ENCODE peak calls at places on chromosomes 7 and 10, in five cellular contexts. S is spleen, R is kidney epithelial cell, I is mesothelial cell of epicardium, L is nephron progenitor cell. Z is an unnamed sample.

GRCh38 chr10:118798186-118798811 is 43.5 kb upstream of the CACUL1 start:
- DNase-seq in I (no peak), L (no peak), R (peak), S (no peak), Z (no peak)

GRCh38 chr7:99041526-99041925 is 102.4 kb downstream of the SMURF1 start:
- DNase-seq in R (no peak), S (no peak), L (no peak), I (no peak), Z (no peak)

GRCh38 chr7:93145324-93145723 is 2.9 kb downstream of the SAMD9L start:
- DNase-seq in L (no peak), R (no peak), S (no peak), I (no peak), Z (no peak)

GRCh38 chr10:93417886-93418285 is 64.2 kb downstream of the MYOF start:
- DNase-seq in R (no peak), L (no peak), S (no peak), I (no peak), Z (no peak)

GRCh38 chr10:106582291-106582690 is 582.2 kb downstream of the SORCS1 start:
- DNase-seq in S (no peak), R (no peak), L (no peak), I (no peak), Z (no peak)

GRCh38 chr7:150983893-150984368 is 5.8 kb upstream of the KCNH2 start:
- DNase-seq in S (no peak), L (peak), I (no peak), R (peak), Z (no peak)

GRCh38 chr7:141378405-141378804 is 172.8 kb upstream of the AGK start:
- DNase-seq in R (no peak), S (no peak), I (no peak), L (no peak), Z (no peak)

GRCh38 chr10:21517134-21517982 is 8.1 kb downstream of the SKIDA1 start:
- DNase-seq in L (peak), S (no peak), R (no peak), I (no peak), Z (no peak)

GRCh38 chr7:41220275-41220674 is 482.6 kb downstream of the INHBA start:
- DNase-seq in I (no peak), S (no peak), L (no peak), R (no peak), Z (no peak)

GRCh38 chr7:41222704-41223103 is 480.2 kb downstream of the INHBA start:
- DNase-seq in S (no peak), I (no peak), R (no peak), L (no peak), Z (no peak)

GRCh38 chr7:41217306-41217705 is 485.6 kb downstream of the INHBA start:
- DNase-seq in I (no peak), L (no peak), R (no peak), S (no peak), Z (no peak)

GRCh38 chr7:41224063-41224763 is 478.7 kb downstream of the INHBA start:
- DNase-seq in I (no peak), S (no peak), R (no peak), L (no peak), Z (no peak)

DNA sequence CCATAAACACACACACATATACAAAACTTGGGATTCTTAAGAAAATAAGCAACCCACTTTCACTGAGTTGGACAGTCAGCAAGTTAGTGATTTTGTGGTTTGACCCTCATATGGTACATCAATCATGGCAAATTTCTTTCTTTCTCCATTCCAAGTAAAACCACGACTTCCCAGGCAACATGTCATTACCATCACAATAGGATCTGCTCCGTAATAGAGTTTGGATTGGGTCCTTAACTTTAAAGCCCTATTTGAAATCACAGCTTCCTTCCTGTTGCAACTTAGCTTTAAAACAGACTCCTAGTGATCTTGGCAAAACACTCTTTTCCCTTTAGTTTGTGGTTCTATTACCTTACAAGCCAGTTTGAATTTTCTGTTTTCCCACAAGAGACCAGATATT is 483.6 kb downstream of the INHBA start:
- DNase-seq in R (peak), L (no peak), S (no peak), I (no peak), Z (no peak)
- TF ChIP-seq CTCF in R (no peak), L (no peak), S (no peak), I (no peak), Z (no peak)

GRCh38 chr7:27438878-27439589 is 196.4 kb downstream of the EVX1 start:
- DNase-seq in I (no peak), R (no peak), L (no peak), S (no peak), Z (no peak)

GRCh38 chr7:27431465-27431864 is 188.9 kb downstream of the EVX1 start:
- DNase-seq in L (no peak), S (no peak), R (no peak), I (no peak), Z (no peak)

GRCh38 chr7:27435461-27435860 is 192.9 kb downstream of the EVX1 start:
- DNase-seq in S (no peak), L (no peak), R (no peak), I (no peak), Z (no peak)

GRCh38 chr7:27433581-27433980 is 191.0 kb downstream of the EVX1 start:
- DNase-seq in R (no peak), S (no peak), L (no peak), I (no peak), Z (no peak)

DNA sequence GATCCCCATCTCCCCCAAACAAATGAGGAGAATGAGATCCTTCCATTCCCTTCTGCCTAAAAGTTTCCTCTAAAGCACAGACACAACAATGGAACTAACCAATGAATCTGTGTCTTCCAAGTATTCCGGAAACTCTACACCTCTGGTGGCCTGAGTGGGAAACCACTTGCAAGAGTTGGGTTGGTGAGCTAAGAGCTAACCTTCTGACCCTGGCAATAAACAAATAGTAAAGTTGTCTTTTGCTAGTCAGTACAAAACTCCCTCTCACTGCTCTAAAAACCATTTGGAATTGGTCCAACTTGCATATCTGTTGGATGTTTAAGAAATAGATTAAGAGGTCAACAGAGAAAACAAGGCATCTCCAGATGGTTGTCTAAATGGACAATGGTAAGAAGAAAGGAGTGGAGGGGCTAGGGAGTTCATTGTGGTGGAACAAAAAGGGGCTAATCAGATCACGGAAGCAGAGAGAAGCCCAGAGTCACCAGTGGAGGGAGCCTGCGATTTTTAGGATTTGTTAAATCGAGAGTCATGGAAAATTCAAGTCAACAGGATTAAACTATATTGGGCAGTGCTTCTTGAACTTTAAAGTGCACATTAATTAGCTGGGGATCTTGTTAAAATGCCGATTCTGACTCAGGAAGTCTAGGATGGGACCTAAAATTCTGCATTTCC is 192.3 kb downstream of the EVX1 start:
- DNase-seq in R (no peak), S (no peak), L (no peak), I (no peak), Z (no peak)
- TF ChIP-seq CTCF in R (no peak), S (no peak), L (no peak), I (no peak), Z (no peak)

GRCh38 chr10:95601116-95601719 is 40.0 kb upstream of the SORBS1 start:
- DNase-seq in S (no peak), L (peak), R (peak), I (peak), Z (peak)
- TF ChIP-seq CTCF in S (peak), L (peak), R (peak), I (peak), Z (peak)

GRCh38 chr10:131320860-131321604 is 9.5 kb upstream of the TCERG1L start:
- DNase-seq in I (no peak), S (no peak), L (no peak), R (no peak), Z (no peak)

GRCh38 chr10:131318791-131319190 is 7.3 kb upstream of the TCERG1L start:
- DNase-seq in I (no peak), S (no peak), L (no peak), R (no peak), Z (no peak)

DNA sequence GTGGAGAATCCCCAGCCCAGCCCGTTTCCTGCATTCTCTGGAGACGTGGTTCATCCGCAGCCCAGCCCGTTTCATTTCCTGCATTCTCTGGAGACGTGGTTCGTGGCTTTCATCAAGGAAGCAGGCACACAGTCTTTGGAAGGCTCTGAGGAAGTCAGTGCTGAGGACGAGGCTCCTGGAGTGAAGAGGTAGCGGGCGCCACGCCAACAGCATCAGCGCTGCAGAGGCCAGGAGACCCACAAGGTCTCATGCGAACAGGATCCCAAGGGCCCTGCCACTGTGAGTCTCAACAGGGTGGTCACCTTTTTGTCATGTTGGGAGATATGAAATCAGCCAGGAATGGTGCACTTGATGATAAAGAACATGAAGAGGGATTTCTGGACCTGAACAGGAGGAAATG is 12.4 kb upstream of the TCERG1L start:
- DNase-seq in R (no peak), S (no peak), I (no peak), L (no peak), Z (no peak)
- TF ChIP-seq CTCF in R (no peak), S (no peak), I (no peak), L (no peak), Z (no peak)

DNA sequence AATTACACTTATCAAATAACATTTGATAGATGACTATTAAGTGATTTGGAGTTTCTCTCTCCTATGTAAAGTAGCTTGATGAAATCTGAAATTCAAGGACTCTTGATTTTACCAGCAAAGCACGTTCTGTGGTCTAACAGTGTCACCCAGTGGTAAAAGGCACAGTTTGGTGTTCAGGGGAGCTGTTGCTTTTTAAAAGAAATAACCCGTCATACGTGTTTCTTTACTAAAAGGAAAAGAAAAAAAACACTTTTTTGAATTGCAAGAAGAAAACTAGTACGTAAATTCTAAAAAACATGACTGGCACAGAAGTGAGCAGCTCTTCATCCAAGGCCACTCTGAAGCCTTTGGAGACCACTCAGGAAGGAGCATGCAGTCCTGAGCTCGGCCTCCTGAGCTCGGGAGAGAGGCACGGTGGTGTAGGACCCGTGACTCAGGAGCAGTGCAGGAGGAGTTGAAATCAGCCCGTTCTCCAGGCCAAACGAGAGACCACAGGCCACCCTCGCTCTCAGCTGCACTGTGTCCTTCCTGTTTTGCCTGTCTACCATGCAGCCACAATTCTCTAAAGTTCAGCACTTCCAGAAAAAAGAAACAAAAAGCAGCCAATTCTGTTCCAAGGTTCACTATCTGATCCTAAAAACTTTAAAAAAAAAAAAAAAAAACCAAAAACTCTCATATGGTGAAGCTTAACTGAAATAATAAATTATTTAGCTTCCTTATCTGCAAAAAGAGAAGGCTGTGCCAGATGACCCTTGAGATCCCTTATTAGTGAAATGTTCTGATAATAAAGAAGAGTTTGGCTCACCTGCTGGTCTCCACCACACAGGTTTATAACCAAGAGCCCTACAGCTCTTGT is 212.6 kb upstream of the FRMD4A start:
- DNase-seq in R (no peak), S (peak), L (no peak), I (no peak), Z (no peak)
- TF ChIP-seq CTCF in R (no peak), S (peak), L (peak), I (no peak), Z (peak)

GRCh38 chr7:26365077-26365896 is 73.6 kb downstream of the SNX10 start:
- DNase-seq in S (no peak), L (peak), R (no peak), I (no peak), Z (peak)

GRCh38 chr7:26365897-26366267 is 74.2 kb downstream of the SNX10 start:
- DNase-seq in R (no peak), S (no peak), L (no peak), I (no peak), Z (no peak)

GRCh38 chr7:26369519-26370385 is 78.1 kb downstream of the SNX10 start:
- DNase-seq in S (no peak), R (no peak), L (peak), I (no peak), Z (peak)

GRCh38 chr7:26367219-26367711 is 75.6 kb downstream of the SNX10 start:
- DNase-seq in I (no peak), L (no peak), R (no peak), S (no peak), Z (no peak)

DNA sequence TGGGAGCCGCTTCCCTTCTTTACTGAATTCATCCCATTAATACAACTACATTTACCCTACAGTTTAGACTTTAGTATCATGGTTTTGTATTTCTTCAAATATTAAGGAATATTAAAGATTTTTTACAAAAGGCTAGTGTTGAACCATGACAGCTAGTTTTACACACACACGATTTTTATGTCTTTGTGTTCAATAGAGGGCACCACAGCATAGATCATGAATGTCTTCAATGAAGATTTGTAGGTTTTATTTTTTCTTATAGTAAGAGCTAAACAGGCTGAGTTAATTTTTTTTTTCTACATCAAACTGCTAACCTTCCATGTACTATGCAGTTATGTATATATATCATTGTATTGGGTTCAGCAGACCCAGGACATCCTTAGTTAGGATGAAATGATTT is 76.9 kb downstream of the SNX10 start:
- DNase-seq in I (no peak), S (no peak), L (no peak), R (no peak), Z (no peak)
- TF ChIP-seq CTCF in I (no peak), S (no peak), L (no peak), R (no peak), Z (no peak)

GRCh38 chr7:22853674-22854157 is 31.1 kb upstream of the TOMM7 start:
- DNase-seq in I (no peak), R (no peak), S (peak), L (no peak), Z (no peak)
- TF ChIP-seq CTCF in I (no peak), R (peak), S (peak), L (no peak), Z (no peak)

GRCh38 chr7:7292608-7293007 is 110.3 kb downstream of the C1GALT1 start:
- DNase-seq in S (no peak), R (no peak), I (no peak), L (no peak), Z (no peak)

GRCh38 chr7:7290429-7291122 is 108.2 kb downstream of the C1GALT1 start:
- DNase-seq in S (no peak), I (no peak), L (no peak), R (no peak), Z (no peak)

GRCh38 chr7:7292085-7292484 is 109.7 kb downstream of the C1GALT1 start:
- DNase-seq in I (no peak), L (no peak), S (no peak), R (no peak), Z (no peak)

GRCh38 chr7:7294914-7295313 is 112.6 kb downstream of the C1GALT1 start:
- DNase-seq in R (no peak), I (no peak), S (no peak), L (no peak), Z (no peak)

DNA sequence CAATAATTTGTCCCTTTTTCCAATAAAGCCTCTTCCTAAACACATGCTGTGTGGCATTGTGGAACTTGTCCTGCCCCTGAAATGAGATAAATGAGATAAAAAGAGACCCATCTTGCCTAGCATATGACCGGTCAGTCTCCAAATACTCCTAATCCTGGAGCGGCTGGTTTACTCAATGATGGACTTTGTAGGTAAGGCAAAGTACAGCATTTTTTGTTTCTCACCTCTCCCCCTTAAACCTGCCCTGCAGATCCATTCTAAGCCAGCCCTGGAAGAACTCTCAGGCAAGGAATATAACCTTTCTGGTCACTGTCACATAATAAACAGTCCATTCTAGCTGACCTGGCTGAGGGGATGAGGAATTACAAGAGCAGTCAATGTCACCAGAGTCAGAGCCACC is 110.7 kb downstream of the C1GALT1 start:
- DNase-seq in I (no peak), S (no peak), R (no peak), L (no peak), Z (no peak)
- TF ChIP-seq CTCF in I (no peak), S (no peak), R (no peak), L (no peak), Z (no peak)